ENCODE peak calls at places on chromosomes 7 and 10, in six cellular contexts. X, W, M, I, F and G are unnamed samples.

GRCh38 chr10:33721509-33721908 is 387.0 kb upstream of the NRP1 start:
- DNase-seq in X (no peak), W (no peak), M (no peak), I (no peak), F (no peak), G (no peak)

GRCh38 chr7:46754135-46754730 is 827.7 kb downstream of the TNS3 start:
- DNase-seq in X (no peak), W (no peak), M (no peak), I (no peak), F (peak; percentile 57), G (no peak)

GRCh38 chr7:20114463-20114862 is 102.7 kb downstream of the MACC1 start:
- DNase-seq in X (peak; percentile 44), W (no peak), M (no peak), I (no peak), F (no peak), G (no peak)

GRCh38 chr7:79612027-79612426 is 158.6 kb upstream of the MAGI2 start:
- DNase-seq in X (no peak), W (no peak), M (no peak), I (no peak), F (no peak), G (no peak)

GRCh38 chr7:157800281-157800680 is 463.5 kb downstream of the DNAJB6 start:
- DNase-seq in X (no peak), W (no peak), M (no peak), I (no peak), F (no peak), G (no peak)

GRCh38 chr10:95275726-95276366 is 15.0 kb downstream of the PDLIM1 start:
- DNase-seq in X (no peak), W (no peak), M (no peak), I (no peak), F (no peak), G (no peak)

GRCh38 chr10:99913831-99914235 is 95.9 kb downstream of the DNMBP start:
- DNase-seq in X (no peak), W (no peak), M (no peak), I (no peak), F (no peak), G (no peak)

GRCh38 chr10:58220769-58221448 is 46.8 kb downstream of the IPMK start:
- DNase-seq in X (no peak), W (no peak), M (peak; percentile 14), I (no peak), F (no peak), G (no peak)

GRCh38 chr7:57868771-57869483 is 418.9 kb downstream of the ZNF716 start:
- DNase-seq in X (no peak), W (no peak), M (no peak), I (no peak), F (no peak), G (no peak)

GRCh38 chr10:47139121-47139520 is 160.9 kb upstream of the GDF10 start:
- DNase-seq in X (no peak), W (no peak), M (no peak), I (no peak), F (peak; percentile 46), G (no peak)

GRCh38 chr10:98673156-98673765 is 226.5 kb upstream of the HPS1 start:
- DNase-seq in X (no peak), W (no peak), M (no peak), I (no peak), F (no peak), G (no peak)

GRCh38 chr10:60522617-60523016 is 132.9 kb upstream of the ANK3 start:
- DNase-seq in X (no peak), W (no peak), M (no peak), I (no peak), F (no peak), G (no peak)

GRCh38 chr7:30148951-30149459 is 14.2 kb downstream of the MTURN start:
- DNase-seq in X (no peak), W (no peak), M (no peak), I (no peak), F (no peak), G (no peak)

GRCh38 chr10:71581376-71581775 is 138.2 kb downstream of the C10orf105 start:
- DNase-seq in X (no peak), W (no peak), M (no peak), I (no peak), F (peak; percentile 3), G (no peak)

GRCh38 chr7:126574838-126575250 is 677.9 kb downstream of the GRM8 start:
- DNase-seq in X (no peak), W (no peak), M (no peak), I (no peak), F (no peak), G (peak; percentile 80)

GRCh38 chr7:42910306-42910705 is 1.6 kb downstream of the C7orf25 start:
- DNase-seq in X (no peak), W (no peak), M (no peak), I (no peak), F (no peak), G (no peak)

GRCh38 chr7:155130493-155130892 is 60.4 kb downstream of the HTR5A start:
- DNase-seq in X (no peak), W (no peak), M (no peak), I (no peak), F (no peak), G (no peak)

GRCh38 chr7:47383696-47384445 is 198.0 kb downstream of the TNS3 start:
- DNase-seq in X (no peak), W (no peak), M (no peak), I (no peak), F (no peak), G (no peak)

GRCh38 chr10:21336476-21337170 is 188.9 kb downstream of the SKIDA1 start:
- DNase-seq in X (no peak), W (no peak), M (peak; percentile 70), I (no peak), F (peak; percentile 65), G (peak; percentile 97)

GRCh38 chr7:146067880-146068279 is 48.7 kb upstream of the CNTNAP2 start:
- DNase-seq in X (no peak), W (no peak), M (no peak), I (no peak), F (no peak), G (no peak)